ENCODE peak calls at places on chromosomes 5 and 9, in ten cellular contexts. I is DMS153; R is amniotic epithelial cell; O is Kasumi-1; N is activated T-cell treated with anti-CD3 and anti-CD28 coated beads, Interleukin-2, amount 50 U/mL, for 4 hours; E is effector memory CD4-positive, alpha-beta T cell; B is NK-92 treated with Interleukin-12 subunit alpha and Interleukin-12 subunit beta, amount 100 ng/mL, for 24 hours; M is NCI-H1105 treated with DMSO at 0.1 percent for 48 hours; A is stimulated activated naive B cell treated with anti-CD40 and anti-IgM and Interleukin-4, amounts not matched to agents 10 μg/mL and 1 μg/mL and 100 μg/mL, for 72 hours; U is NCI-H1930. D is an unnamed sample.

GRCh38 chr5:140041492-140042421 is 1.3 kb downstream of the NRG2 start:
- DNase-seq in I (no peak), R (peak; percentile 52), O (no peak), N (no peak), E (no peak), B (no peak), M (peak; percentile 44), A (no peak), U (no peak), D (peak; percentile 55)

GRCh38 chr5:171913987-171914273 is 92.5 kb downstream of the FBXW11 start:
- DNase-seq in I (no peak), R (no peak), O (no peak), N (no peak), E (no peak), B (no peak), M (no peak), A (no peak), U (no peak), D (no peak)

GRCh38 chr9:93110400-93110855 is 14.4 kb downstream of the CARD19 start:
- DNase-seq in I (no peak), R (no peak), O (no peak), N (no peak), E (no peak), B (no peak), M (no peak), A (no peak), U (no peak), D (no peak)

GRCh38 chr5:65818592-65818991 is 96.6 kb downstream of the NLN start:
- DNase-seq in I (no peak), R (no peak), O (no peak), N (no peak), E (no peak), B (no peak), M (no peak), A (no peak), U (no peak), D (no peak)

GRCh38 chr5:154444559-154445421 is 1.0 kb upstream of the SAP30L start:
- DNase-seq in I (no peak), R (no peak), O (peak; percentile 21), N (no peak), E (no peak), B (no peak), M (no peak), A (peak; percentile 8), U (no peak), D (peak; percentile 21)

GRCh38 chr9:134800791-134801339 is 79.7 kb upstream of the FCN2 start:
- DNase-seq in I (no peak), R (peak; percentile 42), O (no peak), N (no peak), E (no peak), B (no peak), M (no peak), A (no peak), U (no peak), D (no peak)

GRCh38 chr5:150608991-150609390 is 31.5 kb upstream of the SYNPO start:
- DNase-seq in I (no peak), R (no peak), O (no peak), N (no peak), E (no peak), B (no peak), M (no peak), A (no peak), U (no peak), D (no peak)

GRCh38 chr9:121299467-121300282 is 31.7 kb downstream of the GSN start:
- DNase-seq in I (no peak), R (no peak), O (peak; percentile 42), N (no peak), E (no peak), B (no peak), M (peak; percentile 11), A (no peak), U (no peak), D (peak; percentile 46)

GRCh38 chr9:75239176-75239575 is 150.9 kb downstream of the OSTF1 start:
- DNase-seq in I (peak; percentile 8), R (peak; percentile 77), O (no peak), N (no peak), E (no peak), B (no peak), M (peak; percentile 4), A (no peak), U (no peak), D (peak; percentile 3)

GRCh38 chr9:35940474-35941467 is 17.2 kb downstream of the OR2S2 start:
- DNase-seq in I (no peak), R (no peak), O (no peak), N (no peak), E (no peak), B (no peak), M (no peak), A (no peak), U (no peak), D (no peak)

GRCh38 chr9:15696979-15697378 is 144.1 kb downstream of the CCDC171 start:
- DNase-seq in I (no peak), R (no peak), O (peak; percentile 0), N (no peak), E (no peak), B (no peak), M (no peak), A (no peak), U (no peak), D (peak; percentile 65)

GRCh38 chr9:135797507-135798302 is 95.7 kb downstream of the KCNT1 start:
- DNase-seq in I (peak; percentile 62), R (peak; percentile 17), O (peak; percentile 34), N (no peak), E (no peak), B (no peak), M (peak; percentile 19), A (no peak), U (no peak), D (peak; percentile 34)

GRCh38 chr9:35832814-35833213 is 3.8 kb downstream of the TMEM8B start:
- DNase-seq in I (no peak), R (no peak), O (no peak), N (no peak), E (no peak), B (no peak), M (no peak), A (no peak), U (no peak), D (no peak)

GRCh38 chr5:44388504-44389409 is 463 bp downstream of the FGF10 start:
- DNase-seq in I (no peak), R (peak; percentile 26), O (peak; percentile 26), N (no peak), E (no peak), B (no peak), M (peak; percentile 20), A (no peak), U (no peak), D (peak; percentile 23)

GRCh38 chr9:134178781-134179551 is 14.6 kb upstream of the RNU6ATAC start:
- DNase-seq in I (no peak), R (no peak), O (no peak), N (no peak), E (no peak), B (no peak), M (no peak), A (no peak), U (no peak), D (peak; percentile 80)

GRCh38 chr5:146765089-146765832 is 113.3 kb downstream of the PPP2R2B start:
- DNase-seq in I (no peak), R (no peak), O (no peak), N (no peak), E (no peak), B (no peak), M (no peak), A (no peak), U (no peak), D (no peak)

GRCh38 chr9:103037508-103038477 is 42.7 kb downstream of the CYLC2 start:
- DNase-seq in I (no peak), R (peak; percentile 53), O (no peak), N (no peak), E (no peak), B (peak; percentile 1), M (no peak), A (no peak), U (no peak), D (no peak)

GRCh38 chr5:173840111-173840983 is 47.8 kb upstream of the CPEB4 start:
- DNase-seq in I (no peak), R (no peak), O (no peak), N (no peak), E (no peak), B (no peak), M (no peak), A (no peak), U (no peak), D (no peak)

GRCh38 chr9:98380065-98380681 is 124.7 kb upstream of the TBC1D2 start:
- DNase-seq in I (no peak), R (peak; percentile 80), O (no peak), N (no peak), E (no peak), B (no peak), M (no peak), A (no peak), U (no peak), D (peak; percentile 38)

GRCh38 chr9:26893030-26893676 is 551 bp upstream of the CAAP1 start:
- DNase-seq in I (no peak), R (no peak), O (no peak), N (no peak), E (no peak), B (no peak), M (peak; percentile 36), A (no peak), U (no peak), D (no peak)

GRCh38 chr9:21576331-21577189 is 94.4 kb upstream of the IFNE start:
- DNase-seq in I (no peak), R (peak; percentile 95), O (no peak), N (no peak), E (no peak), B (no peak), M (no peak), A (no peak), U (no peak), D (peak; percentile 88)

GRCh38 chr5:74631088-74631960 is 9.2 kb downstream of the ENC1 start:
- DNase-seq in I (no peak), R (peak; percentile 96), O (peak; percentile 96), N (no peak), E (no peak), B (no peak), M (no peak), A (peak; percentile 60), U (no peak), D (peak; percentile 60)

D was measured in mesenchymal stem cell.